ENCODE peak calls at places on chromosomes 2 and 18, in nine cellular contexts. One of them, this sample, is unnamed.
A peak's percentile ranks its signal among the peaks of the same experiment; 100 is the strongest.

GRCh38 chr18:64410685-64411084 is 261.8 kb upstream of the LINC00305 start:
- DNase-seq in naive thymus-derived CD4-positive, alpha-beta T cell: no peak
- DNase-seq in GM12878: no peak
- DNase-seq in breast epithelium: no peak
- DNase-seq in colonic mucosa: no peak
- DNase-seq in fibroblast of lung: no peak
- DNase-seq in HCT116: no peak
- DNase-seq in cardiac muscle cell: no peak
- DNase-seq in spleen: no peak
- DNase-seq in this sample: no peak

GRCh38 chr2:240701091-240701735 is 9.5 kb downstream of the AQP12A start:
- DNase-seq in naive thymus-derived CD4-positive, alpha-beta T cell: no peak
- DNase-seq in GM12878: no peak
- DNase-seq in breast epithelium: no peak
- DNase-seq in colonic mucosa: no peak
- DNase-seq in fibroblast of lung: no peak
- DNase-seq in HCT116: no peak
- DNase-seq in cardiac muscle cell: no peak
- DNase-seq in spleen: peak; percentile 70
- DNase-seq in this sample: no peak

GRCh38 chr2:43458002-43458628 is 137.7 kb downstream of the THADA start:
- DNase-seq in naive thymus-derived CD4-positive, alpha-beta T cell: no peak
- DNase-seq in GM12878: no peak
- DNase-seq in breast epithelium: no peak
- DNase-seq in colonic mucosa: no peak
- DNase-seq in fibroblast of lung: peak; percentile 91
- DNase-seq in HCT116: no peak
- DNase-seq in cardiac muscle cell: no peak
- DNase-seq in spleen: no peak
- DNase-seq in this sample: no peak

GRCh38 chr18:68172842-68173549 is 541.9 kb downstream of the TMX3 start:
- DNase-seq in naive thymus-derived CD4-positive, alpha-beta T cell: no peak
- DNase-seq in GM12878: no peak
- DNase-seq in breast epithelium: no peak
- DNase-seq in colonic mucosa: no peak
- DNase-seq in fibroblast of lung: no peak
- DNase-seq in HCT116: no peak
- DNase-seq in cardiac muscle cell: peak; percentile 8
- DNase-seq in spleen: no peak
- DNase-seq in this sample: no peak

GRCh38 chr2:1696472-1696871 is 47.8 kb downstream of the PXDN start:
- DNase-seq in naive thymus-derived CD4-positive, alpha-beta T cell: no peak
- DNase-seq in GM12878: no peak
- DNase-seq in breast epithelium: no peak
- DNase-seq in colonic mucosa: no peak
- DNase-seq in fibroblast of lung: peak; percentile 42
- DNase-seq in HCT116: no peak
- DNase-seq in cardiac muscle cell: no peak
- DNase-seq in spleen: no peak
- DNase-seq in this sample: no peak

GRCh38 chr2:108184421-108184820 is 55.3 kb upstream of the SULT1C3 start:
- DNase-seq in naive thymus-derived CD4-positive, alpha-beta T cell: no peak
- DNase-seq in GM12878: no peak
- DNase-seq in breast epithelium: no peak
- DNase-seq in colonic mucosa: no peak
- DNase-seq in fibroblast of lung: peak; percentile 9
- DNase-seq in HCT116: peak; percentile 4
- DNase-seq in cardiac muscle cell: peak; percentile 41
- DNase-seq in spleen: no peak
- DNase-seq in this sample: peak; percentile 47

GRCh38 chr2:214310319-214310718 is 100.5 kb upstream of the VWC2L start:
- DNase-seq in naive thymus-derived CD4-positive, alpha-beta T cell: no peak
- DNase-seq in GM12878: no peak
- DNase-seq in breast epithelium: no peak
- DNase-seq in colonic mucosa: no peak
- DNase-seq in fibroblast of lung: no peak
- DNase-seq in HCT116: no peak
- DNase-seq in cardiac muscle cell: peak; percentile 7
- DNase-seq in spleen: no peak
- DNase-seq in this sample: no peak

GRCh38 chr2:52311862-52312261 is 1279.9 kb upstream of the NRXN1 start:
- DNase-seq in naive thymus-derived CD4-positive, alpha-beta T cell: no peak
- DNase-seq in GM12878: no peak
- DNase-seq in breast epithelium: no peak
- DNase-seq in colonic mucosa: no peak
- DNase-seq in fibroblast of lung: no peak
- DNase-seq in HCT116: no peak
- DNase-seq in cardiac muscle cell: no peak
- DNase-seq in spleen: no peak
- DNase-seq in this sample: no peak

GRCh38 chr18:14924226-14924625 is 176.3 kb downstream of the ANKRD30B start:
- DNase-seq in naive thymus-derived CD4-positive, alpha-beta T cell: no peak
- DNase-seq in GM12878: no peak
- DNase-seq in breast epithelium: no peak
- DNase-seq in colonic mucosa: peak; percentile 14
- DNase-seq in fibroblast of lung: peak; percentile 14
- DNase-seq in HCT116: no peak
- DNase-seq in cardiac muscle cell: no peak
- DNase-seq in spleen: no peak
- DNase-seq in this sample: no peak

GRCh38 chr18:14922031-14922430 is 174.1 kb downstream of the ANKRD30B start:
- DNase-seq in naive thymus-derived CD4-positive, alpha-beta T cell: no peak
- DNase-seq in GM12878: no peak
- DNase-seq in breast epithelium: no peak
- DNase-seq in colonic mucosa: no peak
- DNase-seq in fibroblast of lung: no peak
- DNase-seq in HCT116: no peak
- DNase-seq in cardiac muscle cell: no peak
- DNase-seq in spleen: no peak
- DNase-seq in this sample: peak; percentile 5

GRCh38 chr18:14920976-14921375 is 173.0 kb downstream of the ANKRD30B start:
- DNase-seq in naive thymus-derived CD4-positive, alpha-beta T cell: no peak
- DNase-seq in GM12878: no peak
- DNase-seq in breast epithelium: no peak
- DNase-seq in colonic mucosa: peak; percentile 43
- DNase-seq in fibroblast of lung: peak; percentile 3
- DNase-seq in HCT116: no peak
- DNase-seq in cardiac muscle cell: no peak
- DNase-seq in spleen: no peak
- DNase-seq in this sample: peak; percentile 51

GRCh38 chr18:14921547-14921946 is 173.6 kb downstream of the ANKRD30B start:
- DNase-seq in naive thymus-derived CD4-positive, alpha-beta T cell: no peak
- DNase-seq in GM12878: no peak
- DNase-seq in breast epithelium: no peak
- DNase-seq in colonic mucosa: peak; percentile 40
- DNase-seq in fibroblast of lung: no peak
- DNase-seq in HCT116: no peak
- DNase-seq in cardiac muscle cell: no peak
- DNase-seq in spleen: no peak
- DNase-seq in this sample: peak; percentile 10

DNA sequence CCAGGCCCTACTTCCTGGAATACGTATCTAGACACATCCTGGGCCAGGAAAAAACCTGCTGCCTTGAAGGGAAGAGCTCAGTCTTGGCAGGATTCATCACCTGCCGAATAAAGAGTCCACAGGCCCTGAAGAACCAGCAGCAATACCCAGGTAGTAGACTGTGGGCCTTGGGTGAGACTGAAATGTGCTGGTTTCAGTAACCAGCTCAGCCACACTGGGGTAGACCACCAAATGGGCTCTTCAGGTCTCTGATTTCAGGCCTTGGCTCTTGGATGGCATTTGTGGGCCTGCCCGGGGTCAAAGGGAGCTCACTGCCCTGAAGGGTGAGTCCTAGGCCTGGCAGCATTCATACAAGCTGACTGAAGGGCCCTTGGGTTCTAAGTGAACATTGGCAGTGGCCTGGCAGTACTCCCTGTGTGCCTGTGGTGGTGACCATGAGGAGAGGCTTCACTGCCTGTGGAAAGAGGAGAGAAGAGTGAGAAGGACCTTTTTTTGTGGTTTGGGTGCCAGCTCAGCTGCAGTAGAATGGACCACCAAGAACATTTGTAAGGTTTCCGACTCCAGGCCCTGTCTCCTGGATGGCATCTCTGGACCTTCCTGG is 175.1 kb downstream of the ANKRD30B start:
- DNase-seq in naive thymus-derived CD4-positive, alpha-beta T cell: no peak
- DNase-seq in GM12878: no peak
- DNase-seq in breast epithelium: no peak
- DNase-seq in colonic mucosa: peak; percentile 12
- DNase-seq in fibroblast of lung: no peak
- DNase-seq in HCT116: no peak
- DNase-seq in cardiac muscle cell: no peak
- DNase-seq in spleen: no peak
- DNase-seq in this sample: no peak
- H3K9me3 ChIP-seq in naive thymus-derived CD4-positive, alpha-beta T cell: no peaks in the 10 kb centered on the region
- H3K9me3 ChIP-seq in GM12878: no peaks in the 10 kb centered on the region
- H3K9me3 ChIP-seq in breast epithelium: no peaks in the 10 kb centered on the region
- H3K9me3 ChIP-seq in colonic mucosa: no peaks in the 10 kb centered on the region
- H3K9me3 ChIP-seq in fibroblast of lung: no peaks in the 10 kb centered on the region
- H3K9me3 ChIP-seq in HCT116: peaks cover 12% of the 10 kb centered on the region
- H3K9me3 ChIP-seq in cardiac muscle cell: no peaks in the 10 kb centered on the region
- H3K9me3 ChIP-seq in spleen: peaks cover 4% of the 10 kb centered on the region
- H3K9me3 ChIP-seq in this sample: no peaks in the 10 kb centered on the region

DNA sequence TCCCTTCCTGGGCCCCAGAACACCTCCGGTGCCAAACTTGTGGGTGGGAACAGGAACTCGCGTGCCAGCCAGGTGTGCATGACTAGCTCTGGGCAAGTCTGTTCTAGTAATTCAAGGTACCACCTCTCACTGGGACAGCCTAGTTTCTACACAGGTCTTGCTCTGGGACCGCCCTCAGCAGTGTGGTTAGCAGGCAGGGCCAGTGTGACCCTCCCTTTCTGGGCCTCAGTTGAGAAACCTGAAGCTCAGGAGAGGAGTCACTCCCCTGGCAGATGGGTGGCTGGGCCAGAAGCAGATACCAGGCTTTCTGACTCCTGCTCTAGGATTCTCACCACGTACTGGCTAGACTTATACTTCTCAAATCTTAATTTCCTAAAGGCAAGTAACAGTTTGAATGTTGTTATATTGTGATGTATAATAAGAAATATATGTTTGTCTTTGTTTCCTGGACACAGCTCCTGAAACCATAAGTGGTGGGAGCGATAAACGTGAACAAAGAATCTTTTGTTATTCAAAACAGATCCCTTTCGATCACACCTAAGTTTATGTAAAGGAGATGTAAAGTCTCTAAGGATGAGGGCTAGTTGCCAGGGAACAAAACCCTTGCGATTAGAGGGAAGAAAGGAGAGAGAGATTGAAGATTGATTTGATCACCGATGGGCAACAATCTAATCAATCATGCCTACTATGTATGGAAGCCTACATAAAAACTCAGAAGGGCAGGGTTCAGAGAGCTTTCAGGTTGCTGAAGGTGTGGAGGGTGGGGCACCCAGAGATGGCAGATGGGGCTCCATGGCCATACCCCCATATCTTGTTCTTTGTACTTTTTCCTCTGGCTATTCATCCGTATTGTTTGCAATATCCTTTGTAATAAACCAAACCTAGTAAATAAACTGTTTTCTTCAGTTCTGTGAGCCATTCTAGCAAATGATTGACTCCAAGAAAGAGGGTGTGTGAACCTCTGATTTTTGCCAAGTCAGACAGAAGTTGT is 952 bp upstream of the UGT1A6 start:
- DNase-seq in naive thymus-derived CD4-positive, alpha-beta T cell: no peak
- DNase-seq in GM12878: no peak
- DNase-seq in breast epithelium: no peak
- DNase-seq in colonic mucosa: peak; percentile 58
- DNase-seq in fibroblast of lung: no peak
- DNase-seq in HCT116: no peak
- DNase-seq in cardiac muscle cell: no peak
- DNase-seq in spleen: no peak
- DNase-seq in this sample: peak; percentile 55
- H3K27ac ChIP-seq in naive thymus-derived CD4-positive, alpha-beta T cell: no peak overlapping the region
- H3K27ac ChIP-seq in GM12878: no peak overlapping the region
- H3K27ac ChIP-seq in breast epithelium: no peak overlapping the region
- H3K27ac ChIP-seq in colonic mucosa: peak overlapping the region; percentile 42
- H3K27ac ChIP-seq in fibroblast of lung: no peak overlapping the region
- H3K27ac ChIP-seq in HCT116: no peak overlapping the region
- H3K27ac ChIP-seq in cardiac muscle cell: no peak overlapping the region
- H3K27ac ChIP-seq in spleen: no peak overlapping the region
- H3K27ac ChIP-seq in this sample: no peak overlapping the region

GRCh38 chr2:199339826-199340605 is 117.7 kb downstream of the SATB2 start:
- DNase-seq in naive thymus-derived CD4-positive, alpha-beta T cell: no peak
- DNase-seq in GM12878: no peak
- DNase-seq in breast epithelium: no peak
- DNase-seq in colonic mucosa: no peak
- DNase-seq in fibroblast of lung: peak; percentile 74
- DNase-seq in HCT116: no peak
- DNase-seq in cardiac muscle cell: no peak
- DNase-seq in spleen: no peak
- DNase-seq in this sample: no peak

GRCh38 chr2:199336546-199336945 is 121.2 kb downstream of the SATB2 start:
- DNase-seq in naive thymus-derived CD4-positive, alpha-beta T cell: no peak
- DNase-seq in GM12878: no peak
- DNase-seq in breast epithelium: no peak
- DNase-seq in colonic mucosa: no peak
- DNase-seq in fibroblast of lung: no peak
- DNase-seq in HCT116: peak; percentile 13
- DNase-seq in cardiac muscle cell: no peak
- DNase-seq in spleen: no peak
- DNase-seq in this sample: no peak

DNA sequence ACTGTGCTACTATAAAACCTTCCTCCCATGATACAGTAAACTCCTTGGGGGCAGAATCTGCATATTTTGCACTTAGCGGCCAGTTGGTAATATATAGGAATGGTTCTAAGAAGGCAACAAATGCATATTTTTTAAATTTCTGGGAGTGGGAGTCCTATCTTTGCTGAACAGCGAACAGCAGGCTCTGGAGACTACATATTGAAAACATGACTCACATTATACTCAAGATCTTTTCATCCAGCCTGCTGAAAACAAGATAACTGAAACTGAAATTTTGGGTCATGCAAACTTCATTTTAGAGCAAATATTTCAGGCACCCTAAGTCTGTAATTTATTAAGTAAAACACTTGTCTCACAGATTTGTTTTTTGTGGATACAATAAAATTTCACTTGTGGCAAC is 122.2 kb downstream of the SATB2 start:
- DNase-seq in naive thymus-derived CD4-positive, alpha-beta T cell: no peak
- DNase-seq in GM12878: no peak
- DNase-seq in breast epithelium: no peak
- DNase-seq in colonic mucosa: no peak
- DNase-seq in fibroblast of lung: no peak
- DNase-seq in HCT116: no peak
- DNase-seq in cardiac muscle cell: no peak
- DNase-seq in spleen: no peak
- DNase-seq in this sample: no peak
- H3K36me3 ChIP-seq in naive thymus-derived CD4-positive, alpha-beta T cell: no peaks in the 10 kb centered on the region
- H3K36me3 ChIP-seq in GM12878: no peaks in the 10 kb centered on the region
- H3K36me3 ChIP-seq in breast epithelium: no peaks in the 10 kb centered on the region
- H3K36me3 ChIP-seq in colonic mucosa: no peaks in the 10 kb centered on the region
- H3K36me3 ChIP-seq in fibroblast of lung: no peaks in the 10 kb centered on the region
- H3K36me3 ChIP-seq in HCT116: no peaks in the 10 kb centered on the region
- H3K36me3 ChIP-seq in cardiac muscle cell: no peaks in the 10 kb centered on the region
- H3K36me3 ChIP-seq in spleen: no peaks in the 10 kb centered on the region
- H3K36me3 ChIP-seq in this sample: no peaks in the 10 kb centered on the region

GRCh38 chr18:38491195-38491594 is 925.6 kb upstream of the CELF4 start:
- DNase-seq in naive thymus-derived CD4-positive, alpha-beta T cell: no peak
- DNase-seq in GM12878: no peak
- DNase-seq in breast epithelium: no peak
- DNase-seq in colonic mucosa: no peak
- DNase-seq in fibroblast of lung: no peak
- DNase-seq in HCT116: no peak
- DNase-seq in cardiac muscle cell: no peak
- DNase-seq in spleen: no peak
- DNase-seq in this sample: no peak

GRCh38 chr18:38481576-38481975 is 916.0 kb upstream of the CELF4 start:
- DNase-seq in naive thymus-derived CD4-positive, alpha-beta T cell: no peak
- DNase-seq in GM12878: no peak
- DNase-seq in breast epithelium: no peak
- DNase-seq in colonic mucosa: no peak
- DNase-seq in fibroblast of lung: no peak
- DNase-seq in HCT116: no peak
- DNase-seq in cardiac muscle cell: no peak
- DNase-seq in spleen: no peak
- DNase-seq in this sample: no peak

GRCh38 chr18:38483326-38483725 is 917.7 kb upstream of the CELF4 start:
- DNase-seq in naive thymus-derived CD4-positive, alpha-beta T cell: no peak
- DNase-seq in GM12878: no peak
- DNase-seq in breast epithelium: no peak
- DNase-seq in colonic mucosa: no peak
- DNase-seq in fibroblast of lung: no peak
- DNase-seq in HCT116: no peak
- DNase-seq in cardiac muscle cell: no peak
- DNase-seq in spleen: no peak
- DNase-seq in this sample: no peak

GRCh38 chr18:38487521-38487920 is 921.9 kb upstream of the CELF4 start:
- DNase-seq in naive thymus-derived CD4-positive, alpha-beta T cell: no peak
- DNase-seq in GM12878: no peak
- DNase-seq in breast epithelium: no peak
- DNase-seq in colonic mucosa: no peak
- DNase-seq in fibroblast of lung: no peak
- DNase-seq in HCT116: no peak
- DNase-seq in cardiac muscle cell: no peak
- DNase-seq in spleen: no peak
- DNase-seq in this sample: no peak
- H3K9me3 ChIP-seq in naive thymus-derived CD4-positive, alpha-beta T cell: no peaks in the 10 kb centered on the region
- H3K9me3 ChIP-seq in GM12878: no peaks in the 10 kb centered on the region
- H3K9me3 ChIP-seq in breast epithelium: no peaks in the 10 kb centered on the region
- H3K9me3 ChIP-seq in colonic mucosa: no peaks in the 10 kb centered on the region
- H3K9me3 ChIP-seq in fibroblast of lung: no peaks in the 10 kb centered on the region
- H3K9me3 ChIP-seq in HCT116: no peaks in the 10 kb centered on the region
- H3K9me3 ChIP-seq in cardiac muscle cell: no peaks in the 10 kb centered on the region
- H3K9me3 ChIP-seq in spleen: no peaks in the 10 kb centered on the region
- H3K9me3 ChIP-seq in this sample: no peaks in the 10 kb centered on the region

This sample was measured in small intestine.